ENCODE peak calls at places on chromosome 6, in eight cellular contexts. J, Y, T, A, R, V, E and I are unnamed samples.

GRCh38 chr6:28923318-28924102 is at the start of gene TRIM27:
- DNase-seq in J (peak; percentile 81), Y (peak; percentile 37), T (peak; percentile 83), A (peak; percentile 80), R (peak; percentile 90), V (peak; percentile 85), E (no peak), I (peak; percentile 66)

GRCh38 chr6:87391334-87391733 is 16.4 kb upstream of the CFAP206 start:
- DNase-seq in J (peak; percentile 34), Y (no peak), T (no peak), A (peak; percentile 36), R (peak; percentile 44), V (peak; percentile 14), E (no peak), I (no peak)

GRCh38 chr6:142926494-142927273 is 18.3 kb downstream of the HIVEP2 start:
- DNase-seq in J (peak; percentile 61), Y (no peak), T (peak; percentile 72), A (peak; percentile 94), R (peak; percentile 49), V (peak; percentile 84), E (no peak), I (peak; percentile 58)

GRCh38 chr6:2876210-2877056 is 26.7 kb downstream of the SERPINB9 start:
- DNase-seq in J (peak; percentile 90), Y (peak; percentile 45), T (no peak), A (peak; percentile 92), R (no peak), V (peak; percentile 92), E (no peak), I (no peak)

GRCh38 chr6:30029587-30029986 is 31.5 kb upstream of the POLR1H start:
- DNase-seq in J (no peak), Y (no peak), T (no peak), A (no peak), R (no peak), V (no peak), E (no peak), I (no peak)

GRCh38 chr6:56363796-56364195 is 116.4 kb upstream of the COL21A1 start:
- DNase-seq in J (no peak), Y (no peak), T (no peak), A (no peak), R (no peak), V (no peak), E (no peak), I (no peak)

GRCh38 chr6:157644043-157644810 is 178.8 kb upstream of the SNX9 start:
- DNase-seq in J (peak; percentile 39), Y (no peak), T (peak; percentile 41), A (peak; percentile 37), R (peak; percentile 38), V (no peak), E (no peak), I (no peak)

GRCh38 chr6:159977242-159978214 is 8.6 kb downstream of the IGF2R start:
- DNase-seq in J (no peak), Y (no peak), T (no peak), A (peak; percentile 79), R (peak; percentile 73), V (peak; percentile 72), E (no peak), I (no peak)

GRCh38 chr6:144715344-144715743 is 430.2 kb downstream of the UTRN start:
- DNase-seq in J (no peak), Y (no peak), T (no peak), A (no peak), R (no peak), V (no peak), E (no peak), I (no peak)

GRCh38 chr6:34664270-34664971 is 32.1 kb downstream of the ILRUN start:
- DNase-seq in J (no peak), Y (no peak), T (no peak), A (peak; percentile 63), R (peak; percentile 49), V (peak; percentile 45), E (no peak), I (no peak)

GRCh38 chr6:138572200-138572875 is 73.0 kb upstream of the NHSL1 start:
- DNase-seq in J (peak; percentile 75), Y (peak; percentile 85), T (no peak), A (peak; percentile 89), R (peak; percentile 94), V (peak; percentile 90), E (no peak), I (peak; percentile 32)

GRCh38 chr6:31568537-31568961 is 3.5 kb upstream of the LTA start:
- DNase-seq in J (peak; percentile 39), Y (no peak), T (no peak), A (no peak), R (no peak), V (no peak), E (no peak), I (no peak)

GRCh38 chr6:145199961-145200360 is 535.4 kb downstream of the EPM2A start:
- DNase-seq in J (peak; percentile 34), Y (no peak), T (no peak), A (peak; percentile 64), R (no peak), V (peak; percentile 14), E (no peak), I (no peak)

GRCh38 chr6:163066200-163066599 is 338.4 kb downstream of the PACRG start:
- DNase-seq in J (no peak), Y (no peak), T (no peak), A (no peak), R (no peak), V (no peak), E (no peak), I (no peak)

GRCh38 chr6:144883915-144884314 is 598.8 kb downstream of the UTRN start:
- DNase-seq in J (no peak), Y (no peak), T (no peak), A (no peak), R (no peak), V (no peak), E (no peak), I (no peak)

GRCh38 chr6:48986105-48986504 is 476.9 kb downstream of the MMUT start:
- DNase-seq in J (no peak), Y (no peak), T (no peak), A (no peak), R (no peak), V (peak; percentile 16), E (no peak), I (no peak)

GRCh38 chr6:35089935-35090505 is 51.1 kb downstream of the TCP11 start:
- DNase-seq in J (peak; percentile 88), Y (peak; percentile 42), T (no peak), A (peak; percentile 63), R (no peak), V (peak; percentile 91), E (no peak), I (no peak)

GRCh38 chr6:11711644-11711993 is 67.0 kb downstream of the ADTRP start:
- DNase-seq in J (no peak), Y (peak; percentile 37), T (peak; percentile 46), A (peak; percentile 5), R (no peak), V (no peak), E (no peak), I (no peak)

GRCh38 chr6:13508711-13509705 is 21.6 kb upstream of the GFOD1 start:
- DNase-seq in J (no peak), Y (no peak), T (no peak), A (peak; percentile 87), R (peak; percentile 30), V (peak; percentile 48), E (no peak), I (no peak)

GRCh38 chr6:125301435-125302391 is at the start of gene HDDC2:
- DNase-seq in J (peak; percentile 62), Y (no peak), T (peak; percentile 51), A (peak; percentile 69), R (peak; percentile 53), V (peak; percentile 75), E (no peak), I (no peak)

GRCh38 chr6:144186817-144187625 is 36.7 kb downstream of the STX11 start:
- DNase-seq in J (no peak), Y (no peak), T (no peak), A (no peak), R (no peak), V (no peak), E (no peak), I (no peak)

GRCh38 chr6:41098366-41098765 is 25.6 kb downstream of the NFYA start:
- DNase-seq in J (no peak), Y (no peak), T (no peak), A (no peak), R (no peak), V (peak; percentile 32), E (no peak), I (no peak)

GRCh38 chr6:113190170-113190569 is 667.0 kb upstream of the MARCKS start:
- DNase-seq in J (no peak), Y (no peak), T (no peak), A (peak; percentile 11), R (peak; percentile 12), V (no peak), E (no peak), I (no peak)

GRCh38 chr6:36873612-36874011 is 991 bp downstream of the PPIL1 start:
- DNase-seq in J (no peak), Y (no peak), T (no peak), A (no peak), R (no peak), V (no peak), E (no peak), I (no peak)
- TF ChIP-seq CTCF in J (peak; percentile 54), Y (no peak), T (no peak), A (no peak), R (no peak), V (peak; percentile 15), E (peak; percentile 59), I (no peak)

GRCh38 chr6:122947355-122947754 is 48.7 kb upstream of the CLVS2 start:
- DNase-seq in J (peak; percentile 7), Y (no peak), T (no peak), A (no peak), R (peak; percentile 78), V (peak; percentile 26), E (no peak), I (no peak)
- TF ChIP-seq CTCF in J (peak; percentile 45), Y (no peak), T (no peak), A (no peak), R (peak; percentile 73), V (peak; percentile 69), E (peak; percentile 59), I (no peak)

GRCh38 chr6:168133707-168134398 is 54.8 kb upstream of the FRMD1 start:
- DNase-seq in J (no peak), Y (no peak), T (no peak), A (no peak), R (no peak), V (no peak), E (no peak), I (no peak)

GRCh38 chr6:168133186-168133585 is 54.2 kb upstream of the FRMD1 start:
- DNase-seq in J (no peak), Y (no peak), T (no peak), A (peak; percentile 62), R (no peak), V (peak; percentile 54), E (no peak), I (no peak)

GRCh38 chr6:168131464-168132415 is 52.7 kb upstream of the FRMD1 start:
- DNase-seq in J (no peak), Y (no peak), T (no peak), A (no peak), R (no peak), V (no peak), E (no peak), I (no peak)

GRCh38 chr6:168130683-168131371 is 51.8 kb upstream of the FRMD1 start:
- DNase-seq in J (no peak), Y (no peak), T (no peak), A (no peak), R (no peak), V (no peak), E (no peak), I (no peak)

GRCh38 chr6:168132531-168133184 is 53.6 kb upstream of the FRMD1 start:
- DNase-seq in J (no peak), Y (peak; percentile 20), T (no peak), A (peak; percentile 51), R (peak; percentile 53), V (peak; percentile 63), E (no peak), I (no peak)
- TF ChIP-seq CTCF in J (no peak), Y (peak; percentile 38), T (no peak), A (peak; percentile 33), R (peak; percentile 55), V (peak; percentile 52), E (peak; percentile 7), I (no peak)

GRCh38 chr6:83708970-83709747 is at the start of gene SNAP91:
- DNase-seq in J (no peak), Y (no peak), T (no peak), A (no peak), R (peak; percentile 53), V (no peak), E (no peak), I (no peak)
- TF ChIP-seq CTCF in J (no peak), Y (no peak), T (no peak), A (no peak), R (no peak), V (no peak), E (no peak), I (no peak)